ENCODE peak calls at places on chromosomes 13 and 19, in seven cellular contexts. L is suprapubic skin; N is CD8-positive, alpha-beta T cell; S is BJ; R is CD8-positive, alpha-beta memory T cell; Q is aorta; A is colonic mucosa. K is an unnamed sample. For H3K36me3, the result is how much of the 10 kb centered on the place peaks cover.

GRCh38 chr13:30572859-30573275 is 44.9 kb upstream of the USPL1 start:
- DNase-seq in L (no peak), N (peak), S (no peak), R (no peak), Q (no peak), A (no peak), K (no peak)

GRCh38 chr19:12772323-12772722 is 3.0 kb downstream of the HOOK2 start:
- DNase-seq in L (no peak), N (no peak), S (no peak), R (no peak), Q (peak), A (no peak), K (no peak)

GRCh38 chr13:27130223-27131015 is 41.2 kb downstream of the USP12 start:
- DNase-seq in L (no peak), N (no peak), S (no peak), R (no peak), Q (no peak), A (no peak), K (no peak)

GRCh38 chr13:24986826-24987225 is 109.1 kb upstream of the PABPC3 start:
- DNase-seq in L (no peak), N (no peak), S (no peak), R (no peak), Q (no peak), A (no peak), K (no peak)

GRCh38 chr13:80363890-80364503 is 23.1 kb upstream of the SPRY2 start:
- DNase-seq in L (no peak), N (no peak), S (no peak), R (no peak), Q (no peak), A (no peak), K (no peak)

GRCh38 chr13:64556391-64556790 is 2673.7 kb downstream of the PCDH9 start:
- DNase-seq in L (no peak), N (no peak), S (peak), R (no peak), Q (no peak), A (no peak), K (no peak)

GRCh38 chr19:33193864-33194362 is at the start of gene LRP3:
- DNase-seq in L (no peak), N (no peak), S (no peak), R (no peak), Q (peak), A (peak), K (no peak)

GRCh38 chr13:22102237-22102636 is 431.4 kb downstream of the FGF9 start:
- DNase-seq in L (no peak), N (no peak), S (no peak), R (no peak), Q (no peak), A (no peak), K (no peak)

GRCh38 chr13:45339867-45340266 is 1.1 kb downstream of the TPT1 start:
- DNase-seq in L (no peak), N (no peak), S (no peak), R (no peak), Q (no peak), A (no peak), K (no peak)

GRCh38 chr13:100594255-100594654 is 5.7 kb upstream of the GGACT start:
- DNase-seq in L (no peak), N (no peak), S (no peak), R (no peak), Q (no peak), A (no peak), K (no peak)

GRCh38 chr13:37485766-37486165 is 112.8 kb downstream of the POSTN start:
- DNase-seq in L (no peak), N (no peak), S (no peak), R (no peak), Q (no peak), A (no peak), K (no peak)

GRCh38 chr19:51749979-51750378 is 1.7 kb downstream of the FPR1 start:
- DNase-seq in L (no peak), N (no peak), S (no peak), R (no peak), Q (no peak), A (no peak), K (no peak)

GRCh38 chr13:26971990-26972888 is 199.4 kb downstream of the USP12 start:
- DNase-seq in L (no peak), N (no peak), S (no peak), R (no peak), Q (peak), A (peak), K (no peak)

GRCh38 chr19:12481781-12482504 is 2.7 kb downstream of the ZNF709 start:
- DNase-seq in L (no peak), N (no peak), S (no peak), R (no peak), Q (no peak), A (no peak), K (no peak)

GRCh38 chr13:30835442-30835841 is 70.6 kb upstream of the MEDAG start:
- DNase-seq in L (no peak), N (no peak), S (no peak), R (no peak), Q (no peak), A (peak), K (no peak)

GRCh38 chr13:54367639-54368271 is 1339.1 kb downstream of the OLFM4 start:
- DNase-seq in L (no peak), N (no peak), S (no peak), R (no peak), Q (no peak), A (no peak), K (no peak)

GRCh38 chr19:38145627-38146026 is 78.4 kb downstream of the DPF1 start:
- DNase-seq in L (no peak), N (no peak), S (no peak), R (no peak), Q (no peak), A (no peak), K (no peak)

GRCh38 chr19:5052515-5052914 is 83.6 kb downstream of the KDM4B start:
- DNase-seq in L (no peak), N (no peak), S (no peak), R (no peak), Q (no peak), A (no peak), K (no peak)

GRCh38 chr19:49058592-49058991 is 1.0 kb upstream of the CGB7 start:
- DNase-seq in L (no peak), N (no peak), S (no peak), R (no peak), Q (no peak), A (peak), K (peak)

GRCh38 chr13:20652946-20653345 is 50.6 kb upstream of the IL17D start:
- DNase-seq in L (no peak), N (no peak), S (no peak), R (no peak), Q (no peak), A (no peak), K (no peak)

GRCh38 chr13:27921421-27921960 is 1.7 kb downstream of the PDX1 start:
- DNase-seq in L (no peak), N (no peak), S (no peak), R (no peak), Q (no peak), A (no peak), K (no peak)

GRCh38 chr13:103325675-103326074 is 259.5 kb upstream of the SLC10A2 start:
- DNase-seq in L (no peak), N (no peak), S (no peak), R (no peak), Q (no peak), A (no peak), K (no peak)

GRCh38 chr13:29760561-29760960 is 89.9 kb downstream of the UBL3 start:
- DNase-seq in L (no peak), N (no peak), S (no peak), R (no peak), Q (no peak), A (no peak), K (no peak)

GRCh38 chr13:108223850-108224503 is 5.8 kb downstream of the ABHD13 start:
- DNase-seq in L (no peak), N (no peak), S (no peak), R (no peak), Q (no peak), A (no peak), K (no peak)

GRCh38 chr13:41361501-41361900 is 50.4 kb downstream of the NAA16 start:
- DNase-seq in L (no peak), N (no peak), S (no peak), R (no peak), Q (no peak), A (no peak), K (no peak)

GRCh38 chr13:41370736-41371135 is 59.7 kb downstream of the NAA16 start:
- DNase-seq in L (no peak), N (no peak), S (peak), R (no peak), Q (no peak), A (no peak), K (no peak)

GRCh38 chr13:41364043-41364442 is 53.0 kb downstream of the NAA16 start:
- DNase-seq in L (no peak), N (no peak), S (no peak), R (no peak), Q (no peak), A (no peak), K (no peak)

GRCh38 chr13:41365636-41366035 is 54.6 kb downstream of the NAA16 start:
- DNase-seq in L (no peak), N (no peak), S (peak), R (no peak), Q (no peak), A (no peak), K (no peak)
- H3K36me3 ChIP-seq in L (half or more), N (under half), S (under half), R (under half), Q (under half), A (under half), K (under half)

GRCh38 chr19:3521104-3521445 is 15.0 kb downstream of the FZR1 start:
- DNase-seq in L (no peak), N (no peak), S (no peak), R (no peak), Q (no peak), A (no peak), K (no peak)
- H3K36me3 ChIP-seq in L (half or more), N (under half), S (under half), R (under half), Q (under half), A (under half), K (under half)

DNA sequence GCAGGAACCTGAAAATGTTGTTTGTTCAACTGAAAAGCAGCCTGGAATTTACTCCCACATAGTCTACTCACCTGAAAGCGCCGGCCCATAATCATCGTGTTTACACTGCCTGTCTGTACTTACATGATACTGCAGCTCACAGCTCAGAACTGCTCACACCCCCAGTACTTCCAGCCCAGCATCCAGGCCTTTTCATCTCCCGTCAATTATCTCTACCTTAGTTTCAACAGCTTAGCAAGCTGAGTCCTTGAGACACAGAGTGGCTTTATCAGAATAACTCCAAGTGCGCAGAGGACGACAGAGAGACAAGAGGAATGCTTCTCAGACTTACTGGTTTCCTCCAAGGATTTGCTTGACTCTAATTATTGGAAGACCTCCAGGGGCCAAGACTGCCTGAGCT is 555.9 kb downstream of the EFNB2 start:
- DNase-seq in L (no peak), N (no peak), S (no peak), R (no peak), Q (no peak), A (peak), K (no peak)
- H3K36me3 ChIP-seq in L (under half), N (under half), S (under half), R (under half), Q (under half), A (under half), K (under half)

DNA sequence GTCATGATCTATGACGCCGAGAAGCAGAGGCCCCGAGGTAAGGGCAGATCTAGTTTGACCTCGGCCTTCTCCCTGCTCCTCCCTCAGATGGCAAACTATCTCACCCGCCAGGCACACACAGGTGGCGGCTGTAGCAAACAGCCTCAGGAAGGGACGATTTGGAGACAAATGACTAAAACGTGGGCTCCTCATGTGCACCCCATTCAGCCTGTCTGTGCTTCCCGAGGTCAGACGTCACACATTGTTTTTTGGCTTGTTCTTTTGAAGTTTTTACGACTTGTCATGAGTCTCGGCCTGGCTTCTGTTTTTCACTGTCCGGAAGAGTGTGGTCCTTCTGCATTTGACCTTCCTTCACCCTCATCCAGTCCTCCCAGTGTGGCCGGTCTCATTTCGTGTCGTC is 15.0 kb downstream of the DAZAP1 start:
- DNase-seq in L (no peak), N (no peak), S (no peak), R (no peak), Q (no peak), A (no peak), K (no peak)
- H3K36me3 ChIP-seq in L (half or more), N (half or more), S (under half), R (half or more), Q (under half), A (under half), K (under half)

DNA sequence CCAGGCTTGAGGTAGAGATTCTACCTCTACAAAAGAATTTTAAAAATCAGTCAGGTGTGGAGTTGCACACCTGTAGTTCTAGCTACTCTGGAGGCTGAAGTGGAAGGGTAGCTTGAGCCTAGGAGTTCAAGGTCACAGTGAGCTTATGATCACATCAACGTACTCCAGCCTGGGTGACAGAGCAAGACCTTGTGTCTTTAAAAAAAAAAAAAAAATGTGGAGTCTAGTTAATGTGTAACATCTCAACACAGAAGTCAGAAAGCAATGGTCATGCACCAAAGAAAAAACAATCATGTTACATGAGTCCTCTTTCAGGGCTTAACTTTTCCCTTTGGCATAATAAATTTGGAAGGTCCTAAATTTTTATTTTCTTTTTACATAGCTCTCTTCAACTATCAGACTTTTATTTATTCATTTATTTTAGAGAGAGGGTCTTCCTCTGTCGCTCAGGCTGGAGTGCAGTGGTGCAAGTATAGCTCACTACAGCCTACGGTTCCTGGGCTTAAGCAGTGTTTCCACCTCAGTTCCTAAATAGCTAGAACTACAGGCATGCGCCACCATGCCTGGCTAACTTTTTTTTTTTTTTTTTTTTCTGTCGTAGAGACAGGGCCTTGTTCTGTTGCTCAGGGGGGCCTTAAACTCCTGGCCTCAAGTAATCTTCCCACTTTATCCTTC is 22.3 kb downstream of the SETDB2 start:
- DNase-seq in L (no peak), N (no peak), S (no peak), R (no peak), Q (no peak), A (no peak), K (no peak)
- H3K36me3 ChIP-seq in L (half or more), N (under half), S (under half), R (under half), Q (under half), A (under half), K (under half)

DNA sequence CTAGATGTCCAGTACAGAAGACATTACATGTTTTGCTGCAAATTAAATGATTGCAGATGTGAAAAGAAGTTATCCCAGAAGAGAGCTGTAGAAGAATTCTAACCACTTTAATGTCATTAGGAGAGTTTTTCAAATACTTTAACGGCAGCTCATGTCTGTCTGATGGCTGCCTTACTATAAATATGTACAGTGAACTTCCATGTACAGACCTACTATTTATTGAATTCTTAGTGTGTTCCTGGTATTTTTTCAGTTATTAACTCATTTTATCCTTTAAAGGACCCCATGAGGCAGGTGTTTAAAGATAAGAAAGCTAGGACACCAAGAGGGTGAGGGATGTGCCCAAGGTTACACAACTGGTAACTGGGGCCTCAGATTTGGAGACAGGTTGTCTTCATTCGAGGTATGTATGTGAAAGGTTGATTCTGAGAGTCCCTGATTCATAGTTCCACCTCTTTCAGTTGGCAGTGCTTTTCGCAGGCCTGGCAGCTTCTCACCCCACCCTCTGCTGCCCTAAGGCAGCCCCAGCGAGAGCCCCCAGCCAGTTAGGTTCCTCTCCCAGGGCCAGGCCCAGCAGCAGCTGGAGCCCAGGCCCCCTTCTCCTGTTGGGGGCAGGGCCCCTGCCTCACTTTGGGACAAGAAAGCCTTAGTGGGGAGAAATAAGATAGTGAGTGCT is 67.9 kb upstream of the TEX29 start:
- DNase-seq in L (no peak), N (no peak), S (peak), R (no peak), Q (no peak), A (no peak), K (no peak)
- H3K36me3 ChIP-seq in L (half or more), N (under half), S (under half), R (under half), Q (under half), A (under half), K (under half)

GRCh38 chr13:40994581-40995230 is 24.4 kb downstream of the ELF1 start:
- DNase-seq in L (no peak), N (no peak), S (no peak), R (no peak), Q (no peak), A (no peak), K (no peak)
- H3K36me3 ChIP-seq in L (under half), N (under half), S (under half), R (under half), Q (under half), A (under half), K (under half)

K was measured in breast epithelium.